ENCODE peak calls at places on chromosome 5, in four cellular contexts. T, R, L and J are unnamed samples.

GRCh38 chr5:65916066-65916465 is 10.3 kb upstream of the ERBIN start:
- DNase-seq in T (no peak), R (no peak), L (no peak), J (no peak)

GRCh38 chr5:159884917-159885620 is 31.2 kb upstream of the ADRA1B start:
- DNase-seq in T (no peak), R (no peak), L (peak), J (no peak)

GRCh38 chr5:90871356-90871755 is 312.8 kb downstream of the ADGRV1 start:
- DNase-seq in T (no peak), R (no peak), L (no peak), J (no peak)

GRCh38 chr5:53994148-53994547 is 316.2 kb downstream of the ARL15 start:
- DNase-seq in T (no peak), R (no peak), L (peak), J (no peak)

GRCh38 chr5:55469838-55470237 is 64.9 kb downstream of the PLPP1 start:
- DNase-seq in T (no peak), R (no peak), L (no peak), J (no peak)

GRCh38 chr5:5220896-5221295 is 80.8 kb downstream of the ADAMTS16 start:
- DNase-seq in T (no peak), R (no peak), L (no peak), J (no peak)

GRCh38 chr5:59506285-59506877 is 387.1 kb downstream of the PDE4D start:
- DNase-seq in T (no peak), R (no peak), L (no peak), J (no peak)

GRCh38 chr5:180208038-180208434 is 975 bp downstream of the RASGEF1C start:
- DNase-seq in T (no peak), R (no peak), L (no peak), J (no peak)

GRCh38 chr5:5533927-5534326 is 111.5 kb downstream of the ICE1 start:
- DNase-seq in T (no peak), R (no peak), L (no peak), J (no peak)

GRCh38 chr5:143142596-143143435 is 260.7 kb downstream of the NR3C1 start:
- DNase-seq in T (no peak), R (no peak), L (peak), J (no peak)

GRCh38 chr5:43305948-43306563 is 7.2 kb downstream of the HMGCS1 start:
- DNase-seq in T (peak), R (no peak), L (no peak), J (no peak)

GRCh38 chr5:154761062-154761740 is 6.0 kb downstream of the LARP1 start:
- DNase-seq in T (no peak), R (no peak), L (no peak), J (no peak)

GRCh38 chr5:19709403-19709802 is 278.6 kb downstream of the CDH18 start:
- DNase-seq in T (no peak), R (no peak), L (no peak), J (no peak)

GRCh38 chr5:15320896-15321295 is 179.1 kb upstream of the FBXL7 start:
- DNase-seq in T (no peak), R (no peak), L (no peak), J (no peak)

GRCh38 chr5:169649486-169649885 is 12.4 kb downstream of the DOCK2 start:
- DNase-seq in T (no peak), R (no peak), L (no peak), J (no peak)

GRCh38 chr5:200985-201384 is 9.7 kb downstream of the LRRC14B start:
- DNase-seq in T (no peak), R (no peak), L (no peak), J (no peak)

GRCh38 chr5:14204785-14205321 is 61.7 kb downstream of the TRIO start:
- DNase-seq in T (peak), R (no peak), L (peak), J (no peak)

GRCh38 chr5:16776611-16777251 is 159.4 kb downstream of the MYO10 start:
- DNase-seq in T (peak), R (no peak), L (no peak), J (no peak)

GRCh38 chr5:79505138-79505537 is 8.8 kb downstream of the HOMER1 start:
- DNase-seq in T (no peak), R (no peak), L (no peak), J (no peak)

GRCh38 chr5:142015781-142016533 is 3.1 kb upstream of the GNPDA1 start:
- DNase-seq in T (no peak), R (no peak), L (peak), J (no peak)

GRCh38 chr5:78638423-78638822 is 10.1 kb downstream of the LHFPL2 start:
- DNase-seq in T (peak), R (peak), L (peak), J (no peak)

GRCh38 chr5:104312481-104312880 is 749.9 kb upstream of the NUDT12 start:
- DNase-seq in T (no peak), R (no peak), L (no peak), J (no peak)

GRCh38 chr5:14504816-14505215 is 76.8 kb upstream of the OTULINL start:
- DNase-seq in T (no peak), R (no peak), L (no peak), J (no peak)

GRCh38 chr5:58122157-58122556 is 337.7 kb downstream of the PLK2 start:
- DNase-seq in T (no peak), R (no peak), L (no peak), J (no peak)

GRCh38 chr5:173231996-173232498 is 3.0 kb downstream of the NKX2-5 start:
- DNase-seq in T (no peak), R (no peak), L (no peak), J (no peak)
- H3K4me3 ChIP-seq in T (no peak), R (no peak), L (no peak), J (no peak)

DNA sequence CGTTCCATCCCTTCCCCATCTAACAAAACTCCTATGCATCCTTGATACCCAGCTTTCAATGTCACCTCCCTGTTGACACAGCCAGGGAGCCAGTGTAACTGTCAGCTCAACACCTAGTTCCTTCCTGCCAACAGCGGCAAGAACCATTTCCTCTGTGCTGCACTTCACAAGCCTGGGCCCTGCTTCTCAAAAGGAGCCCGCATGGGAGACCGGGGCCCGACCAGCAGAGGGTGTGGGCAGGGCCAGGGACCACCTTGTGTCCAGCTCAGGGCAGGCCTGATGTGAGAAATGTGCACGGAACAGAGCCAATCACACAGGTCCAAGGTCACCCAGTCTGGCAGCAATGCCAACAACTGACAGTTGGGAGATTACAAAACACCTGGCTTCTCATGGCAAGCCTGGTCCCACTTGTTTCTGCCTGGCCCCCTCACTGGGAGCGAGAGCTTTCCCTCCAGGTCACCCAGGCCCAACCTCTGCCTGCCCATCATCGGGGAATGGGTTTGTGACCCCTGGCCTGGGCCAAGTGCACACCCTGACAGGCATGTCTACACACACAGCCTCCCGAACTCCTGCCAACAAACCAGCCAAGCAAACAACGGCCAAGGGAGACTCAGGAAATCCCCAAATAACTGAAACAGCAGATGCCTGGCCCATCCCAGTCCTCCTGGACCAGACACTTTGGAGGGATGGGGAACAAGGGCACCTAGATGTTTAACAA is 3.1 kb downstream of the RNF44 start:
- DNase-seq in T (peak), R (no peak), L (peak), J (no peak)
- H3K27ac ChIP-seq in T (peak), R (peak), L (no peak), J (no peak)

DNA sequence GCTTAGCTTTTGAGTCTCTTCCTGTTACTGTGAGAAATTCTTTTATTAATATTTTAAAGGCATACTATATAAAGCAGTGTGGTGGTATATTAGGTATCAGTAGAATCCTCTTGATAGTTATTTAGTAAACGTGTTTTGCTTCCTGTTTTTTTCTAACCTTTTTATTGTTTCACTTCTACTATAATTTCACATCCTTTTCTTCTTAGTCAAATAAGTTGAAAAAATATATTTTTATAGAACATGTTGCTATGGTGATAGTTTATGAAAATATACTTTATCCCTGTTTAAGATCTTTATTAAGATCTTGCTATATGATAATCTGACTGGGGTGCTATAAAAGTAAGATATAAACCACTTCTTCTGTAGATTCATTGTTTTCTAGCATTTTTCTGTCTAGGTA is 2.1 kb downstream of the POLK start:
- DNase-seq in T (no peak), R (no peak), L (no peak), J (no peak)
- H3K4me3 ChIP-seq in T (no peak), R (no peak), L (no peak), J (no peak)

DNA sequence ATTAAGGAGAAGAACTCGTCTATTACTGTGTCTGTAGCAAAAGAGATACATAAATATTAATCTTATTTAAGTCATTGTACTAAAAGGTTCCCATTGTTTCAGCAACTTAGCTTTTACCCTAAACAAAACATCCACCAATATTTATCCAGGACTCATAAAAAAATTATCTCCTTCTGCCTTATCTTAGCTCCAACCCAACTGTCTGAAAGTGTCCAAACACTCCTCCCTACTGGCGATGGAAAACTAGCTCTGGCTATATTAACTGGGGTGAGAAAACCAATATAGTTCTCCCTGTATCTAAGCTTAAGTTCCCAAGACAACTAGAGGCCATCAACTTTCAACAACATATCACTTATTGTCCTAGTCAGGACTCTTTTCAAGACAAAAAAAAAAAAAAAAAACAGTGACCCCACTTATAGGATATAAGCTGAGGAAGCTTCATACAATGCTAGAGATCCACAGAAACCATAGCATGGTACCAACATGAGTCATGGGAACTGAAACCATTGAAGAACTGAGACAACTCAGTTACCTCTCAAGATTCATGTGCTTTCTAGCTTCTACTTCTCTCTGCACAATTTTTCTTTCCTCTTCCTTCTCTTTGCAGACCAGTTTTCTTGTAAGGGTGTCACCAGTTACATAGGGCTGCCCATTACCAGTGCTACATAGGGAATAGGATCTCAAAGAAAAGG is 150.7 kb upstream of the RASA1 start:
- DNase-seq in T (no peak), R (no peak), L (peak), J (no peak)
- H3K27ac ChIP-seq in T (no peak), R (no peak), L (peak), J (no peak)

GRCh38 chr5:135027318-135027698 is 6.7 kb downstream of the PITX1 start:
- DNase-seq in T (no peak), R (no peak), L (no peak), J (no peak)
- H3K4me3 ChIP-seq in T (no peak), R (no peak), L (no peak), J (no peak)

GRCh38 chr5:36631161-36631560 is 24.8 kb downstream of the SLC1A3 start:
- DNase-seq in T (no peak), R (no peak), L (no peak), J (no peak)

GRCh38 chr5:36630201-36630968 is 24.0 kb downstream of the SLC1A3 start:
- DNase-seq in T (no peak), R (no peak), L (peak), J (no peak)

GRCh38 chr5:36632363-36632664 is 25.9 kb downstream of the SLC1A3 start:
- DNase-seq in T (no peak), R (no peak), L (no peak), J (no peak)

GRCh38 chr5:36629729-36630128 is 23.3 kb downstream of the SLC1A3 start:
- DNase-seq in T (no peak), R (no peak), L (no peak), J (no peak)

DNA sequence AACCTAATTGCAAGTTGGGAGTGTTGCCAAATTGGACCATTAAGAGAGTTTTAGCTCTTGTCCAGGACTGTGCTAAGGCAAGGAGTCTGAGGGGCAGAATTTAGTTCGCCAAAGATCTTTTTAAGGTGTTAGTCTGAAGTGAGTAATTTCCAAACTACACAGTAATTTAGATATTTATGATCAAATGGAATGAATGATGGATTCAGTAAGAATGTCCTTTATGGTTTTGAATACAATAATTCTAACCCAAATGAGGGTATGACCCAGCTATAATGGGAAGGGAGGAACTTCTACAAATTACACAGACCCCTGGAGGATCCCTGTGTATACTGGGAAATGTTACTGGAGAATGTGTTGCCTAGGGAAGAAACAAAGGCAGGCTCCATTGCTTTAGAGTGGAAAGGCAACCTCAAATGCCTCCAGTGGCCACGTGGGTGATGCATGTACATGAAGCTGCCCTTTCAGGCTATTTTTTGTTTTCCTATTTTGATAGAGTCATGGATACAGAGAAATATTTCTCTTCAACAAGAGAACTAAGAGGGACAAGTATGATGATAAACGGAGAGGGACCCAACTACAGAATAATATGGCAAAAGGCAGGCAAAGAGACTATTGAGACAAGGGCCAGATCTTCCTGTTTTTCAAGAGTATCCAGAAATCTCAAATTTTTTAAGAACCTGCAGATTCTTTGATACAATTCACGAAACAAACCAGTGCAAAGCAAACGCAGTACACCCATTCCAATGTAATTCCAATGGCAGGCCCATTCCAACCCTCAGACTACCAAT is 25.4 kb downstream of the SLC1A3 start:
- DNase-seq in T (no peak), R (no peak), L (no peak), J (no peak)
- H3K27ac ChIP-seq in T (no peak), R (no peak), L (no peak), J (no peak)

GRCh38 chr5:132655821-132656773 is 1.9 kb upstream of the IL13 start:
- DNase-seq in T (no peak), R (no peak), L (no peak), J (no peak)

GRCh38 chr5:132657676-132658382 is at the start of gene IL13:
- DNase-seq in T (no peak), R (no peak), L (no peak), J (no peak)

GRCh38 chr5:132658383-132659302 is 670 bp downstream of the IL13 start:
- DNase-seq in T (no peak), R (no peak), L (no peak), J (no peak)

GRCh38 chr5:132659598-132660493 is 1.9 kb downstream of the IL13 start:
- DNase-seq in T (no peak), R (no peak), L (no peak), J (no peak)

DNA sequence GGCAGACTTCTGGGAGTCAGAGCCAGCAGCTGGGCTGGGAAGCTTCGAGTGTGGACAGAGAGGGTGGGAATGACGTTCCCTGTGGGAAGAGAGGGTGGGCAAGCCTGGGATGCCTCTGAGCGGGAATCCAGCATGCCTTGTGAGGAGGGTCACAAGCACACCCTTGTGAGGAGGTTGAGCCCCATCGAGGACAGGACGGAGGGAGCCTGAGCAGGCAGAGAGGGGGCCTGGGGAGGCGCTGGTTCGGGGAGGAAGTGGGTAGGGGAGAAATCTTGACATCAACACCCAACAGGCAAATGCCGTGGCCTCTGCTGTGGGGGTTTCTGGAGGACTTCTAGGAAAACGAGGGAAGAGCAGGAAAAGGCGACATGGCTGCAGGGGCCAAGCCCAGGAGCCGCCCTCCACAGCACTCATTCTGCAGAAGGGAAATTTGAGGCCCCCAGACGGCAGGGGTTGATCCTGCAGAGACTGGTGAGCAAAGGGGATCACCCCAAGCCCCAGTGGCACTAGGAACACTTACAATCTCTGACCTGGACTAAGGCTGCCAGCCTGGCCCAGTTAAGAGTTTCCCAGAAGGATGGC is 1.1 kb upstream of the IL13 start:
- DNase-seq in T (no peak), R (no peak), L (no peak), J (no peak)
- H3K4me3 ChIP-seq in T (no peak), R (no peak), L (no peak), J (no peak)